ENCODE peak calls at places on chromosomes 3 and 15, in five cellular contexts. D, T, H, Y and V are unnamed samples.

GRCh38 chr15:98085003-98085639 is 124.6 kb downstream of the ARRDC4 start:
- DNase-seq in H (peak; percentile 36), D (no peak), T (peak; percentile 40), Y (peak; percentile 34), V (peak; percentile 30)

GRCh38 chr15:44215594-44215993 is 20.5 kb upstream of the FRMD5 start:
- DNase-seq in T (no peak), D (no peak), H (peak; percentile 64), Y (peak; percentile 61), V (no peak)

GRCh38 chr15:62591842-62592838 is 427.1 kb upstream of the C2CD4B start:
- DNase-seq in Y (no peak), D (no peak), H (no peak), T (no peak), V (peak; percentile 65)

GRCh38 chr3:181717505-181717904 is 5.8 kb downstream of the SOX2 start:
- DNase-seq in T (no peak), H (no peak), D (no peak), Y (no peak), V (no peak)

GRCh38 chr3:134143828-134144390 is 106.8 kb downstream of the RYK start:
- DNase-seq in D (no peak), T (no peak), Y (no peak), H (no peak), V (no peak)

GRCh38 chr3:13214847-13215472 is 141.7 kb upstream of the IQSEC1 start:
- DNase-seq in Y (peak; percentile 56), T (no peak), H (no peak), D (no peak), V (peak; percentile 67)

GRCh38 chr15:76321602-76322001 is 10.3 kb upstream of the ETFA start:
- DNase-seq in D (no peak), Y (no peak), T (no peak), H (no peak), V (no peak)

GRCh38 chr15:57440799-57441198 is 64.5 kb downstream of the CGNL1 start:
- DNase-seq in H (no peak), Y (peak; percentile 89), T (no peak), D (no peak), V (peak; percentile 79)

GRCh38 chr3:196227629-196228493 is 11.5 kb downstream of the SLC51A start:
- DNase-seq in Y (no peak), T (no peak), D (no peak), H (no peak), V (no peak)

GRCh38 chr3:61236556-61236955 is 14.7 kb downstream of the FHIT start:
- DNase-seq in H (no peak), D (peak; percentile 27), Y (no peak), T (no peak), V (no peak)

GRCh38 chr15:63373866-63374548 is 7.6 kb downstream of the CA12 start:
- DNase-seq in T (no peak), H (no peak), Y (no peak), D (no peak), V (no peak)

GRCh38 chr15:101669744-101670143 is 17.6 kb upstream of the TM2D3 start:
- DNase-seq in D (no peak), H (no peak), T (no peak), Y (no peak), V (no peak)

GRCh38 chr3:23312866-23313265 is 109.7 kb downstream of the UBE2E2 start:
- DNase-seq in H (no peak), D (no peak), T (no peak), Y (no peak), V (no peak)

GRCh38 chr15:40328711-40329240 is 5.3 kb downstream of the INAFM2 start:
- DNase-seq in H (no peak), Y (no peak), D (no peak), T (no peak), V (no peak)

GRCh38 chr15:92848852-92849598 is 51.1 kb upstream of the CHD2 start:
- DNase-seq in Y (no peak), T (no peak), H (no peak), D (no peak), V (no peak)

GRCh38 chr15:50740955-50741354 is 24.6 kb downstream of the SPPL2A start:
- DNase-seq in D (no peak), Y (no peak), H (no peak), T (no peak), V (no peak)

GRCh38 chr15:73927476-73928240 is 1.4 kb downstream of the LOXL1 start:
- DNase-seq in D (peak; percentile 73), H (no peak), Y (no peak), T (no peak), V (no peak)

GRCh38 chr15:44545934-44546802 is 9.2 kb downstream of the EIF3J start:
- DNase-seq in Y (no peak), D (no peak), T (peak; percentile 18), H (no peak), V (no peak)

GRCh38 chr15:29911705-29912104 is 89.4 kb upstream of the TJP1 start:
- DNase-seq in D (no peak), T (no peak), Y (no peak), H (no peak), V (no peak)

GRCh38 chr15:57496594-57496945 is 95.1 kb upstream of the MYZAP start:
- DNase-seq in Y (no peak), H (no peak), D (no peak), T (no peak), V (no peak)

GRCh38 chr15:56929389-56929788 is 10.9 kb downstream of the TCF12 start:
- DNase-seq in H (no peak), Y (no peak), D (no peak), T (no peak), V (no peak)

GRCh38 chr3:15685927-15686326 is 84.4 kb downstream of the BTD start:
- DNase-seq in D (no peak), T (no peak), H (no peak), Y (no peak), V (no peak)

GRCh38 chr15:96360581-96361308 is 30.2 kb downstream of the NR2F2 start:
- DNase-seq in D (no peak), T (no peak), H (no peak), Y (no peak), V (no peak)

GRCh38 chr15:96359371-96359771 is 28.9 kb downstream of the NR2F2 start:
- DNase-seq in Y (no peak), H (no peak), D (no peak), T (no peak), V (no peak)

GRCh38 chr15:96358795-96359190 is 28.3 kb downstream of the NR2F2 start:
- DNase-seq in H (no peak), Y (no peak), D (no peak), T (no peak), V (no peak)

GRCh38 chr15:96361309-96362000 is 31.0 kb downstream of the NR2F2 start:
- DNase-seq in D (no peak), H (no peak), T (no peak), Y (no peak), V (no peak)

DNA sequence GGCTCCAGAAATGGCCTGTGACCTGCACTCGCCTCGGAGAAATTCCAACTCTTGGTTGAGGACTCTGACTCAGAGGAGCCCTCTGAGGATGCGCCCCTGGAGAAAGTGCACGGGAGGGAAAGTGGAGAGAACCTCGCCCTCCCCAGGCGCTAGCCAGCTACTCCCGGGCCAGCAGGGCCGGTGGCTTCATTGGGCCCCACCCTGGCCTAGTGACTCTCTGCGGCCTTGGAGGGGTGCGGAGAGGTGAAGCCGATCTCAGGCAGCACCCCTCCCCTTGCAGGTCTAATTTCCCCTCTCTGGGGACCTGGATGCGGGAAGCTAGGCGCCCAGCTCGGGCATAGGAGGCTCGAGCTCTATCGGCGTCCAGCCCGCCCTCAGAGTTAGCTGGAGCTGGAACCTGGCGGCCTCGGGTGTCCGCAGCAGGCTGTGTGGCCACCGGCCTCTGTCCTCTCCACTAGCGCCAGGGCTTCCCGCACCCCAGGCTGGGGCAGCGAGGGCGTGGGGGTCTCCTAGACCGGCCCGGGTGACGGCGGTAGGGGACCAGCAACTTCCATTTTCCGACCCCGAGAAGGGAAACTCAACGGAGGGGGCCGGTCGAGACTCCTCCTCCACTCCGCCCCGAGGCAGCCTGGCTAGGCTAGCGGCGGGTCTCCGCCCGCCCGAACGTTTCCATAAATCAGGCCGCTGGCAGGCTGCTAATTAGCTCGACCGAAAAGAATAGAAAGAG is 29.4 kb downstream of the NR2F2 start:
- DNase-seq in T (no peak), Y (no peak), D (no peak), H (no peak), V (no peak)
- H3K4me3 ChIP-seq in T (peak overlapping the region; percentile 28), Y (peak overlapping the region; percentile 51), D (peak overlapping the region; percentile 45), H (peak overlapping the region; percentile 57), V (peak overlapping the region; percentile 68)

DNA sequence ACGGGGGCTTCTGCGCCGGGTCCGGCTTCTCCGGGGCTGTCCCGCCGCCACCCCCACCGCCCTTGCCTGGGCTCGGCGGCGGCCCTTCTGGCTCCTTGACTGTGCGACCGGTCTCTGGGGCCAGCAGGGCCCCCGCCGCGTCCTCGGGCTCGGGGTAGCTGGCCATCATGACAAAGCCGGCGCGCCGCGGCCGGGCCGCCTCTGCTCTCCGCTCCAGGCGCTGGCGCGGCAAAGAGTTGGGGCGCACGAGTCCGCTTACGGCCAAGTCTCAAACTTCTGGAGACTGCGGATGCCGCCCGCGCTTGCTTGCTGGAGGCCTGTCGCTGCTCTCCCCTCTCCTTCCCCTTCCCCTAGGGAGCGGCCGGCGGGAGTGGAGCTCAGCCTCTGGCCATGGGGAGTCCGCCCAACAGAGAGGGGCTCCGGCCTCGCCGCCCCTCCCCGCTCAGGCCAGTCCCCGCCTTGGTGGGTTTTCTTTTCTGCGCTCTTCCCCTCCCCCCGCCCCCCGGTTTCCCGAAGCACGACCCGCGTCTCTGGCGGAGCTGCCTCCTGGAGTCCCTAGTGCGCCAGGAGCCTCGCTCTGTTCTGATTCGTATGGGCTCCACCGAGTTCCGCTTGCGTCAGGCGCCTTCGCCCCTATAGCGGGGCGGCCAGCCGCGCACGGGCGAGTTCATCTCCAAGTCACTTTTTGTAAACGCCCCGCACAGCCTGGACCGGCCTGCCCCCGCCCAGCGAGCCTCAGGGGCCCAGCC is at the start of the genes FOXL2 and FOXL2NB:
- DNase-seq in D (no peak), Y (no peak), T (no peak), H (no peak), V (no peak)
- H3K4me3 ChIP-seq in D (peak within 1 kb of the TSS; percentile 46), Y (peak within 1 kb of the TSS; percentile 42), T (peak within 1 kb of the TSS; percentile 15), H (peak within 1 kb of the TSS; percentile 69), V (peak within 1 kb of the TSS; percentile 37)

GRCh38 chr3:136728434-136728833 is 23.7 kb downstream of the STAG1 start:
- DNase-seq in H (no peak), D (no peak), T (no peak), Y (no peak), V (no peak)
- H3K4me3 ChIP-seq in H (no peak overlapping the region), D (no peak overlapping the region), T (no peak overlapping the region), Y (no peak overlapping the region), V (peak overlapping the region; percentile 30)

DNA sequence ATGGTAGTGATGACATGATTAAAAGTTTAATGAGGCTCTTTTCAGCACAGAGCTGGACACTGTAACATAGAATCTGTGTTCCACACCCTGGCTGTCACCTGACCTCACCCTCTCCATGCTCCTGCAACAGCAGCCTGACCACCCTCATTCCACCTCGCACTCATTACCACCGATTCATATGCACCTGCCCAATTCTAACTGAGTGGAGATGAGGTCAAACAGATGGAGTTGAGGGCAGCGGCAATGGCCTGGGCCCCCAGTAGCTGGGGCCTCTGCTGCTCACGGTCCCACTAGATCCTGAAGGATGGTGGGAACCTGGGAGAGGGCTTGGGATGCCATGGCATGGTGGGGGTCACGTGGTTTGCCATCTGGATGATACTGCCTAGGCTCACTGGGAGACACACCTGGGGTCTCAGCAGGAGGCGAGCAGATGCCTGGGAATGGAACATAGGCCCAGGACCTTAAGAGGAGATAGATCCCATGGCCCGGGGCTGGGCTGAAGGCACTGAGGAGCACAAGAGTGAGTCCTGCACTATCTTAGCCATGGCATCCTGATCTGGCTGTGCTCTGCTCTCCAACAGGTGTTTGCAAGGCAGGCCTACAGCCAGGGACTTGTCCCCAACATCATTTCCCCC is 1.3 kb downstream of the SCN5A start:
- DNase-seq in D (no peak), H (no peak), Y (no peak), T (no peak), V (no peak)
- H3K4me3 ChIP-seq in D (peak overlapping the region; percentile 68), H (no peak overlapping the region), Y (no peak overlapping the region), T (peak overlapping the region; percentile 87), V (no peak overlapping the region)